ENCODE peak calls at places on chromosomes 5 and 9, in four cellular contexts. L is HCT116, A is GM23338, B is H1. V is an unnamed sample.

GRCh38 chr5:92715946-92716345 is 865.1 kb downstream of the NR2F1-AS1 start:
- DNase-seq in L (no peak), A (no peak), B (no peak), V (no peak)

GRCh38 chr9:83596899-83597504 is 25.9 kb upstream of the IDNK start:
- DNase-seq in L (peak; percentile 27), A (peak; percentile 84), B (peak; percentile 87), V (no peak)

GRCh38 chr9:77020438-77021264 is 1.2 kb downstream of the FOXB2 start:
- DNase-seq in L (no peak), A (peak; percentile 50), B (peak; percentile 66), V (no peak)

GRCh38 chr5:38809388-38810359 is 36.1 kb upstream of the OSMR start:
- DNase-seq in L (peak; percentile 75), A (peak; percentile 92), B (peak; percentile 84), V (peak; percentile 94)

GRCh38 chr9:125180876-125181275 is 8.7 kb downstream of the PPP6C start:
- DNase-seq in L (no peak), A (no peak), B (no peak), V (no peak)

GRCh38 chr5:54658014-54658413 is 140.5 kb downstream of the SNX18 start:
- DNase-seq in L (no peak), A (no peak), B (no peak), V (no peak)

GRCh38 chr5:79562351-79563246 is 48.7 kb upstream of the HOMER1 start:
- DNase-seq in L (no peak), A (no peak), B (no peak), V (peak; percentile 81)

GRCh38 chr9:105993921-105994715 is 299.8 kb downstream of the TMEM38B start:
- DNase-seq in L (no peak), A (no peak), B (no peak), V (no peak)

GRCh38 chr5:90948969-90949368 is 390.4 kb downstream of the ADGRV1 start:
- DNase-seq in L (no peak), A (no peak), B (no peak), V (no peak)

GRCh38 chr9:122609810-122610209 is 4.7 kb upstream of the OR1Q1 start:
- DNase-seq in L (no peak), A (no peak), B (no peak), V (no peak)

GRCh38 chr9:38619556-38620447 is 594 bp downstream of the ANKRD18A start:
- DNase-seq in L (no peak), A (peak; percentile 42), B (peak; percentile 63), V (no peak)
- TF ChIP-seq EZH2 in L (no peak), A (no peak), B (no peak), V (peak; percentile 88)

DNA sequence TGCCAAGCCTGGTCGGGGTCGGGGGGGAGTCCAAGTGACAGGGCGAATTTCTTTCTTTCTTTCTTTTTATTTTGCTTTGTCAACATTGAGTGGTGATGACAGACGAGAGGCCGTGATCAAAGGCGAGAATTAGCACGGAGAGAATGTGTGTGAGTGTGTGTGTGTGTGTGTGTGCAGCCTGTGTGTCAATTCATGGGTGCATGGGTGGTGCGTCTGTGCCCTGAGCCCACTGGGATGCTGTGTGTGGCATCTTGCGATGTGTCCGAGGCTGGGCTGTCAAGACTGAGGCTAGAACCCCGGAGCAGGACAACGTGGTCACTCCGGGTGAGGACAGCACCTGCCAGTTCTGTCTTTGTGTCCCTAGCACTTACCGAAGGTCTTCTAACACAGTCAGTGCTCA is 4.7 kb upstream of the FIBCD1 start:
- DNase-seq in L (no peak), A (no peak), B (no peak), V (no peak)
- TF ChIP-seq POLR2AphosphoS5 in L (no peak), A (no peak), B (no peak), V (no peak)

DNA sequence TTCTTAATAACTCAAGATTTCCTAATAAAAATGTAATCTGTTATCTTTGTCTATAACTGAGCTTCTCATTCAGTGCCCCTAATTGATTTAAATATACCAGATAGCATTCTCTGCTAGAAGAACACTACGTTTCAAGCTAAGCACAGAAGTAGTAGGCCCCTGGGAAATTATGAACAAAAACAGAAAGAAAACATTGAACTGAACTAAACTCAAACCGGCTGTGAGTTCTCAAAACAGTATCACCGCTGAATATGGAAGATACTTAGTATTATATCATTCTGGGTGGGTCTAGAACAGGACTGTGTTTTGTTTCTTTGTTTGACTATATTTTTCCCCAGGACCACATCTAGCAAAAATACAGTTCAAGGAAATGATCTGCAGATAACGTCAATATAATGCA is 95.1 kb upstream of the HMHB1 start:
- DNase-seq in L (no peak), A (no peak), B (no peak), V (no peak)
- TF ChIP-seq EZH2 in L (no peak), A (no peak), B (no peak), V (no peak)

GRCh38 chr9:37906312-37907239 is 2.6 kb upstream of the SLC25A51 start:
- DNase-seq in L (no peak), A (no peak), B (peak; percentile 23), V (no peak)

GRCh38 chr9:37910271-37910670 is 6.3 kb upstream of the SLC25A51 start:
- DNase-seq in L (no peak), A (no peak), B (no peak), V (no peak)

GRCh38 chr9:37908283-37908682 is 4.4 kb upstream of the SLC25A51 start:
- DNase-seq in L (no peak), A (no peak), B (no peak), V (no peak)

GRCh38 chr9:37909326-37909725 is 5.4 kb upstream of the SLC25A51 start:
- DNase-seq in L (no peak), A (no peak), B (no peak), V (no peak)

DNA sequence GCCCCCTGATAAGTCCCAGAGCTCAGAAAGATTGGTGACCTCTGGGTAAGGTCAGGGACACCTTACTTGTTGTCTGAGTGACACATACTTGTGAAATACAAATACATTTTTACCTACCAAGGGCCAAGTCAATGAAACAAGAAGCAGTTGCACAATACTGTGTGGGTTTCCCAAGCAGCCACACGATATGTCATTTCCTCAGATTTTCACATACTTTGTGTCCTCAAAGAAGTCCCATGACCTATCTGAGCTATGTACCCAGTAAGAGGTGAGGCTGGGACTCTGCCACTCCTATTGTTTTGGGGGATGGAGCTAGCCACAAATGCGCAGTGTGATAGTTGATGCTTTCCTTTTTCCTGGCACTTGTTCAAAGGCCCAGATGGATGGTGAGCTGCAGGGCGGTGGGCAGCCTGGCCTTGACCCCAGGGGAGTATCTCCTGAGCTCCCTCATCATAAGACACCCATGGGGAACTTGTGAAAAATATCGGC is 4.8 kb upstream of the SLC25A51 start:
- DNase-seq in L (no peak), A (no peak), B (no peak), V (no peak)
- TF ChIP-seq POLR2AphosphoS5 in L (no peak), A (no peak), B (no peak), V (no peak)

GRCh38 chr9:32956606-32957005 is 44.8 kb downstream of the APTX start:
- DNase-seq in L (no peak), A (no peak), B (no peak), V (no peak)
- TF ChIP-seq EZH2 in L (no peak), A (no peak), B (no peak), V (no peak)

GRCh38 chr5:133524597-133524996 is 87.7 kb downstream of the FSTL4 start:
- DNase-seq in L (no peak), A (no peak), B (no peak), V (no peak)
- TF ChIP-seq POLR2AphosphoS5 in L (no peak), A (no peak), B (no peak), V (no peak)

DNA sequence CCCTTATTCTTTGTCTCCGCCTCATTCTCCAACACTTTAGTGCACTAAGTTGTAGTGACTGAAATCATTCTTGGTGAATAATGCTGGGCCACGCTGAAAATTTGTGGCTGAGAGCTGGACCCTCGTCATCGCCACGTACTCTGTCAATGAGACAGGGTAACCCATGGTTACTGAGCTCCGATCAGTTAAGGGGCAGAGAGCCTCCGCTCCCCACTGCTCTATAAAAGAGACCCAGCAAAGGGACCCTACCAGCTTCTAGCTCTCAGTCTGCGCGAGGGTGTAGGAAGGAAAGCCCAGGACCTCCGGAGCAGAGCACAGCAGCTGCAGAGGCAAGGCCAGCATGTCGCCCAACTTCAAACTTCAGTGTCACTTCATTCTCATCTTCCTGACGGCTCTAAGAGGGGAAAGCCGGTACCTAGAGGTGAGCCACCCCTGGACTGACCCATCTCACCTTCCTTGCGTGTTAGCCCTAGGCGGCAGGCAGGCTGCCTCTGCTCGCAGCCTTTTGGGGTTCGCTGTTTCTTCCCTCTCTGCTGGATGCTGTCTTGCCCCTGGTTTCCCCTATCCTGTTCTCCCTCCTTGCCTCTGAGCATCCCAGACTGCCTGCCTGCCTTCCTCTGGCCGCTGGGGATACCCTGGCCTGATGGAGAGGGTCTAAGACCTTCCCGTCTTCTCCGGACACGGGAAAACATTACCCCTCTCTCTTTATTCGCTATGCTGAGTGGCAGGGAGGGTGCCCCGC is at the start of gene CRHBP:
- DNase-seq in L (no peak), A (peak; percentile 59), B (peak; percentile 63), V (no peak)
- TF ChIP-seq EZH2 in L (no peak), A (peak; percentile 21), B (no peak), V (no peak)